ENCODE peak calls at places on chromosomes 12 and 14, in four cellular contexts. H is AG04449, D is dorsolateral prefrontal cortex, V is WTC11. L is an unnamed sample.

GRCh38 chr14:31592619-31593018 is 31.4 kb downstream of the NUBPL start:
- DNase-seq in V (no peak), D (no peak), H (no peak), L (no peak)

GRCh38 chr14:91417134-91417982 is at the start of gene CCDC88C:
- DNase-seq in V (peak), H (no peak), D (no peak), L (no peak)

GRCh38 chr14:56378474-56378873 is 201.1 kb upstream of the TMEM260 start:
- DNase-seq in V (no peak), D (no peak), H (peak), L (no peak)

GRCh38 chr14:77133718-77134338 is 7.8 kb downstream of the ZDHHC22 start:
- DNase-seq in H (no peak), D (no peak), V (peak), L (no peak)

GRCh38 chr14:44657688-44658388 is 150.8 kb upstream of the FSCB start:
- DNase-seq in H (no peak), V (no peak), D (no peak), L (no peak)

GRCh38 chr14:49051328-49052060 is 534.7 kb downstream of the RPS29 start:
- DNase-seq in H (peak), D (no peak), V (no peak), L (no peak)

GRCh38 chr14:52802597-52802996 is 11.2 kb upstream of the GNPNAT1 start:
- DNase-seq in H (peak), V (no peak), D (no peak), L (no peak)

GRCh38 chr12:2691001-2691339 is 103.8 kb upstream of the FKBP4 start:
- DNase-seq in D (no peak), V (peak), H (no peak), L (no peak)

GRCh38 chr14:73245401-73246325 is 8.4 kb downstream of the PAPLN start:
- DNase-seq in H (no peak), V (peak), D (no peak), L (no peak)

GRCh38 chr12:66964629-66965028 is 285.8 kb upstream of the GRIP1 start:
- DNase-seq in D (no peak), H (no peak), V (no peak), L (no peak)

DNA sequence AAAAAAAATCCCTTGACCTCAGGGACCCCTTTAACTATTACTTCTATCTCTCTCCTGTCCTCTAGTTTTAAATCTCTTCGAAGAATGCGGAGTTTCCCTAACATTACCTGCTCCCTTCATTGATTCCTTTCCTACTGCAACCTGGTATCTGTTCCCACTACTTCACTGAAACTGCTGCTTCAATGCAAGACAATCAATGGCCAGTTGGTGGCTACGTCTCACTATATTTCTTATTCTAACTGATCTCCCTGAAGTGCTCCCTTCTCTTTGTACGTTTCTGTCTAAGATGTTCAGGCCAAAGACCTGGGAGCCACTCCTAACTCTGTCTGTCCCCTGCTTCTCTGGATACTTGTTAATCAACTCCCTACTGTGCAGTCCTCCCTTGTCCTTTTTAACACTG is 10.3 kb upstream of the KCNA1 start:
- DNase-seq in V (no peak), H (no peak), D (no peak), L (no peak)
- TF ChIP-seq CTCF in V (no peak), H (peak), D (no peak), L (no peak)

DNA sequence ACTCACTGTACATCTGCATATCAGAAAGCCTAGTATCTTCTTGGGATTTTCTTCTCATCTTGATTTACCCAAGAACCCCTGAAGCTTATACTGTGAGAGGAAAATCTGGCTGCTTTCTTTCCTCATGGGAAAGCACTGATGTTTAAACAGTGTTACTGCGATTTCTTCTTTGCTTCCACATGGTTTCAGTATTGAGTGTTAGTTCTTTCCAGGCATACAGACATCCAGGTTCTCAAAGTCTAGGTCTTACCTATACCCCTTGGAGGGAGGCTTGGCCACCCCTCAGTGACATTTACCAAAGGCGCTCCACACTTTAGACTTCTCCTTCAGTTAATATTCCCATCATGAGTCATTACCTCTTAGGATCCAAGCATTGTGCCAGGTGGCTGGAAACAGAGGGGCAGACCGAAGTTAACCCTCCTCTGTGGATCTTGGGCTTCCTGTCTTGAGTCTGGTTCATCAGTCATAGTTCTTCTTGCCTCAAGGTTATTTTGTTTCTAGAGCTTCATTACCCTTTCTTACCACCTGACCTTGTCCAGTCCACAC is 79.1 kb downstream of the TMEM117 start:
- DNase-seq in D (no peak), H (no peak), V (no peak), L (no peak)
- TF ChIP-seq CTCF in D (no peak), H (no peak), V (no peak), L (peak)

GRCh38 chr12:56591111-56591510 is 39.0 kb downstream of the BAZ2A start:
- DNase-seq in D (no peak), V (no peak), H (no peak), L (no peak)
- TF ChIP-seq CTCF in D (no peak), V (no peak), H (no peak), L (no peak)

DNA sequence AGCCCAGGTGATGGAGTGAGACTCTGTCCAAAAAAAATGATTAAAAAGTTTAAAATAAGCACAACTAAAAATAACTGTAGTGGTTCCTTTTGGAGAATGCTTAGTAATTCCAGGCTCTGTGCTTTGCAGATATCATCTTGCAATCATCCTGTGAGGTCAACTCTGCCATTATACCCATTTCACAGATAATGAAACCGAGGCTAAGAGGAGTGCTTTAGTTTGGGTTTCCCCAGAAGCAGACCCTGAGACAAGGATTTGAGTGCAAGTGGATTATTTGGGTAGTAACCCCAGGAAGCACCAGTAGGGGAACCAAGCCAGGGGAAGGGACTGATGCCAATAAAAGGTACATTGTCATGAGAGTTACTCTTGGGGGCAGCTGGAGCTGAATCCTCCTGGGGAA is 44.7 kb downstream of the RIN3 start:
- DNase-seq in H (no peak), V (no peak), D (no peak), L (no peak)
- TF ChIP-seq CTCF in H (no peak), V (no peak), D (no peak), L (no peak)

GRCh38 chr12:117671734-117672133 is 297.1 kb downstream of the KSR2 start:
- DNase-seq in D (no peak), V (peak), H (no peak), L (no peak)
- TF ChIP-seq CTCF in D (peak), V (peak), H (peak), L (peak)

GRCh38 chr12:106790020-106790419 is 15.5 kb downstream of the RIC8B start:
- DNase-seq in D (no peak), H (no peak), V (no peak), L (no peak)
- TF ChIP-seq CTCF in D (no peak), H (no peak), V (no peak), L (peak)

GRCh38 chr14:70094106-70094505 is 94.6 kb downstream of the SLC8A3 start:
- DNase-seq in V (no peak), H (no peak), D (no peak), L (no peak)

GRCh38 chr14:70097576-70098256 is 91.0 kb downstream of the SLC8A3 start:
- DNase-seq in V (no peak), H (no peak), D (no peak), L (no peak)

GRCh38 chr14:70094631-70095030 is 94.1 kb downstream of the SLC8A3 start:
- DNase-seq in H (no peak), V (no peak), D (no peak), L (no peak)

GRCh38 chr14:70098257-70098809 is 90.4 kb downstream of the SLC8A3 start:
- DNase-seq in H (no peak), D (no peak), V (no peak), L (no peak)

DNA sequence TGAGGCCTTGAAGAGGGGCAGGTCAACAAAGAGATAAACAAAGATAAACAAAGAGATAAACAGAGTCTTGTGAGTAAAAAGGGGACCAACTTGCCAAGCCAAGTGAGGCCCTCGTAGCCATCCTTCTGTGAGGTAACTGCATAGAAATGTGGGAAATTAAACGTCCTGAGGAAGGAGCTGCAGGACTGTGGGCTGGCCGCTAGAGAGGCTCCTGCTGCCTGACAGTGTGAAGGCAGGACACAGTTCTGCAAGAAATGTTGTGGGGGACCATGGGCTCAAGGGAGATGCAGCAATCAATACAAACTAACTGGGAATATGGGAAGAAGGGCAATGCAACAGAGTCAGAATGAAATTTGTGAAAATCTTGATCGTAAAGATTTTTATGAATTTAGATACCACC is 91.9 kb downstream of the SLC8A3 start:
- DNase-seq in H (no peak), D (no peak), V (peak), L (no peak)
- TF ChIP-seq CTCF in H (peak), D (peak), V (no peak), L (peak)

L was measured in D721Med.